ENCODE peak calls at places on chromosomes 3 and 15, in six cellular contexts. F is GM12865, G is GM18507, M is ELR, V is left cardiac atrium, Z is HFFc6. T is an unnamed sample.
A peak's percentile ranks its signal among the peaks of the same experiment; 100 is the strongest.

GRCh38 chr15:99042909-99043308 is 35.3 kb upstream of the PGPEP1L start:
- DNase-seq in F (no peak), G (no peak), M (no peak), V (no peak), Z (no peak), T (no peak)

GRCh38 chr15:80654299-80654698 is 40.8 kb upstream of the ABHD17C start:
- DNase-seq in F (no peak), G (no peak), M (no peak), V (no peak), Z (no peak), T (no peak)

GRCh38 chr3:36543276-36543997 is 163.1 kb downstream of the STAC start:
- DNase-seq in F (no peak), G (no peak), M (no peak), V (no peak), Z (no peak), T (no peak)

GRCh38 chr15:98650871-98651481 is 2.6 kb downstream of the IGF1R start:
- DNase-seq in F (peak; percentile 8), G (no peak), M (peak; percentile 36), V (no peak), Z (peak; percentile 36), T (no peak)

GRCh38 chr3:6739288-6739687 is 121.6 kb upstream of the GRM7 start:
- DNase-seq in F (no peak), G (no peak), M (no peak), V (no peak), Z (no peak), T (no peak)

GRCh38 chr3:134463676-134464611 is 21.8 kb downstream of the ANAPC13 start:
- DNase-seq in F (no peak), G (no peak), M (peak; percentile 89), V (peak; percentile 65), Z (peak; percentile 98), T (peak; percentile 88)

GRCh38 chr15:31434418-31435255 is 108.0 kb downstream of the KLF13 start:
- DNase-seq in F (peak; percentile 95), G (no peak), M (peak; percentile 94), V (peak; percentile 46), Z (peak; percentile 83), T (peak; percentile 75)

GRCh38 chr3:119774419-119774818 is 7.5 kb upstream of the NR1I2 start:
- DNase-seq in F (peak; percentile 13), G (no peak), M (no peak), V (no peak), Z (no peak), T (no peak)

GRCh38 chr3:9721015-9721697 is 10.4 kb upstream of the BRPF1 start:
- DNase-seq in F (no peak), G (no peak), M (peak; percentile 37), V (no peak), Z (peak; percentile 10), T (no peak)

GRCh38 chr3:111616417-111617105 is 21.4 kb upstream of the ZBED2 start:
- DNase-seq in F (peak; percentile 66), G (no peak), M (peak; percentile 40), V (no peak), Z (peak; percentile 81), T (no peak)

GRCh38 chr15:32067115-32067514 is 36.8 kb downstream of the CHRNA7 start:
- DNase-seq in F (no peak), G (no peak), M (no peak), V (no peak), Z (no peak), T (no peak)

GRCh38 chr3:78868570-78868969 is 899.2 kb downstream of the ROBO1 start:
- DNase-seq in F (no peak), G (no peak), M (no peak), V (no peak), Z (no peak), T (no peak)

GRCh38 chr15:34337557-34338306 is at the start of gene SLC12A6:
- DNase-seq in F (peak; percentile 94), G (peak; percentile 78), M (peak; percentile 97), V (peak; percentile 93), Z (peak; percentile 94), T (peak; percentile 95)

GRCh38 chr3:132368515-132368914 is 48.8 kb upstream of the DNAJC13 start:
- DNase-seq in F (no peak), G (no peak), M (no peak), V (no peak), Z (no peak), T (no peak)

GRCh38 chr3:83953417-83954089 is 1005.2 kb upstream of the CADM2 start:
- DNase-seq in F (no peak), G (no peak), M (no peak), V (no peak), Z (no peak), T (no peak)